ENCODE peak calls at places on chromosomes 1 and 21, in five cellular contexts. Y, W, H, L and U are unnamed samples.

GRCh38 chr1:168504064-168504837 is 39.5 kb downstream of the XCL2 start:
- DNase-seq in W (no peak), H (no peak), Y (peak; percentile 54), L (peak; percentile 60), U (no peak)

GRCh38 chr1:176897350-176898236 is 266.9 kb downstream of the ASTN1 start:
- DNase-seq in H (peak; percentile 90), Y (peak; percentile 19), L (no peak), W (no peak), U (peak; percentile 2)

GRCh38 chr21:42040411-42041180 is 30.4 kb upstream of the ZBTB21 start:
- DNase-seq in H (no peak), W (no peak), Y (peak; percentile 99), L (no peak), U (no peak)

GRCh38 chr1:186775031-186775430 is 53.7 kb upstream of the PLA2G4A start:
- DNase-seq in Y (no peak), W (no peak), L (no peak), H (no peak), U (no peak)

GRCh38 chr1:226019550-226019949 is 20.4 kb upstream of the SDE2 start:
- DNase-seq in L (no peak), W (no peak), Y (no peak), H (no peak), U (no peak)

GRCh38 chr1:179883040-179883501 is 986 bp downstream of the TOR1AIP1 start:
- DNase-seq in W (no peak), Y (no peak), L (no peak), H (no peak), U (no peak)

GRCh38 chr1:20029178-20029912 is 40.6 kb upstream of the PLA2G5 start:
- DNase-seq in Y (no peak), H (no peak), W (no peak), L (no peak), U (no peak)

GRCh38 chr21:46459356-46460112 is 843 bp downstream of the DIP2A start:
- DNase-seq in W (no peak), L (no peak), H (peak; percentile 18), Y (no peak), U (no peak)

GRCh38 chr1:220997791-220998190 is 118.5 kb downstream of the HLX start:
- DNase-seq in W (no peak), H (no peak), Y (no peak), L (no peak), U (no peak)

GRCh38 chr1:222171005-222171404 is 376.9 kb downstream of the HHIPL2 start:
- DNase-seq in W (no peak), H (no peak), L (peak; percentile 23), Y (peak; percentile 19), U (no peak)

GRCh38 chr1:20538760-20539551 is 13.4 kb upstream of the FAM43B start:
- DNase-seq in H (no peak), Y (no peak), L (no peak), W (no peak), U (no peak)

GRCh38 chr1:206502403-206502802 is 4.9 kb upstream of the RASSF5 start:
- DNase-seq in L (no peak), W (no peak), H (no peak), Y (no peak), U (no peak)

GRCh38 chr1:78676347-78676982 is 26.8 kb downstream of the IFI44 start:
- DNase-seq in W (no peak), H (no peak), Y (peak; percentile 38), L (no peak), U (no peak)

GRCh38 chr1:234538930-234539649 is 60.1 kb upstream of the TARBP1 start:
- DNase-seq in H (peak; percentile 39), W (no peak), Y (no peak), L (no peak), U (no peak)

GRCh38 chr1:94543003-94543402 is 1.4 kb upstream of the F3 start:
- DNase-seq in H (no peak), W (no peak), L (no peak), Y (no peak), U (no peak)

GRCh38 chr1:94122201-94122970 is 1.4 kb upstream of the ABCA4 start:
- DNase-seq in W (no peak), Y (no peak), H (no peak), L (no peak), U (no peak)

GRCh38 chr1:27594542-27595510 is 9.1 kb downstream of the AHDC1 start:
- DNase-seq in Y (peak; percentile 48), L (no peak), H (peak; percentile 50), W (no peak), U (peak; percentile 38)

GRCh38 chr1:202844259-202844658 is 33.5 kb downstream of the PCAT6 start:
- DNase-seq in L (no peak), W (no peak), H (no peak), Y (no peak), U (no peak)

GRCh38 chr21:27145134-27145798 is 178.4 kb upstream of the ADAMTS5 start:
- DNase-seq in L (no peak), W (no peak), Y (no peak), H (no peak), U (no peak)

GRCh38 chr1:11602981-11603380 is 51.2 kb downstream of the FBXO2 start:
- DNase-seq in W (no peak), Y (no peak), L (no peak), H (no peak), U (no peak)

GRCh38 chr1:202293620-202294019 is 48.1 kb downstream of the UBE2T start:
- DNase-seq in W (no peak), L (no peak), Y (no peak), H (no peak), U (no peak)

GRCh38 chr1:1616045-1616821 is 933 bp downstream of the MIB2 start:
- DNase-seq in L (no peak), Y (no peak), W (no peak), H (peak; percentile 12), U (no peak)

GRCh38 chr1:156119503-156120209 is 5.1 kb downstream of the LMNA start:
- DNase-seq in L (no peak), Y (no peak), W (no peak), H (no peak), U (no peak)

GRCh38 chr1:221644663-221645258 is 97.1 kb downstream of the DUSP10 start:
- DNase-seq in W (no peak), L (no peak), H (no peak), Y (no peak), U (no peak)

GRCh38 chr1:109084563-109085517 is 5.7 kb upstream of the TMEM167B start:
- DNase-seq in W (no peak), L (no peak), H (no peak), Y (no peak), U (no peak)

GRCh38 chr1:22780696-22781095 is 70.1 kb downstream of the EPHB2 start:
- DNase-seq in L (no peak), H (peak; percentile 70), W (no peak), Y (no peak), U (no peak)